ENCODE peak calls at places on chromosomes 3 and 15, in five cellular contexts. W is activated naive CD8-positive, alpha-beta T cell treated with anti-CD3 and anti-CD28 coated beads for 36 hours; V is amygdala; M is colonic mucosa; E is retina. G is an unnamed sample.

GRCh38 chr15:85589873-85590272 is 204.9 kb downstream of the KLHL25 start:
- DNase-seq in E (no peak), W (no peak), M (no peak), V (no peak), G (no peak)

GRCh38 chr3:98733055-98733777 is 29.9 kb upstream of the ST3GAL6 start:
- DNase-seq in W (peak; percentile 28), M (peak; percentile 23), E (peak; percentile 90), V (no peak), G (peak; percentile 50)

GRCh38 chr3:71702131-71703024 is 22.8 kb downstream of the EIF4E3 start:
- DNase-seq in W (no peak), M (no peak), E (no peak), V (no peak), G (no peak)

GRCh38 chr3:37969601-37970100 is 20.9 kb upstream of the VILL start:
- DNase-seq in W (no peak), E (no peak), V (no peak), M (no peak), G (no peak)

GRCh38 chr3:198113219-198114053 is 153.4 kb downstream of the LMLN start:
- DNase-seq in E (peak; percentile 77), V (no peak), W (no peak), M (no peak), G (no peak)

GRCh38 chr3:120143676-120144075 is 49.4 kb upstream of the GSK3B start:
- DNase-seq in V (no peak), M (no peak), E (no peak), W (no peak), G (no peak)

GRCh38 chr3:190585771-190586630 is 72.1 kb downstream of the IL1RAP start:
- DNase-seq in E (no peak), W (peak; percentile 65), V (no peak), M (no peak), G (no peak)

GRCh38 chr3:171113716-171114115 is 87.2 kb upstream of the SLC2A2 start:
- DNase-seq in M (no peak), E (no peak), V (no peak), W (no peak), G (no peak)

GRCh38 chr15:87935583-87935982 is 321.0 kb downstream of the NTRK3 start:
- DNase-seq in E (no peak), M (no peak), W (no peak), V (no peak), G (no peak)

GRCh38 chr15:38554354-38554753 is 10.3 kb downstream of the RASGRP1 start:
- DNase-seq in M (no peak), W (peak; percentile 42), V (no peak), E (no peak), G (no peak)

GRCh38 chr3:32569540-32570425 is 875 bp downstream of the DYNC1LI1 start:
- DNase-seq in E (peak; percentile 82), W (peak; percentile 54), M (peak; percentile 75), V (peak; percentile 52), G (peak; percentile 87)

GRCh38 chr3:188262913-188263683 is 109.1 kb downstream of the LPP start:
- DNase-seq in V (peak; percentile 26), M (no peak), W (no peak), E (no peak), G (peak; percentile 28)

GRCh38 chr3:136787226-136787793 is 31.6 kb upstream of the SLC35G2 start:
- DNase-seq in M (peak; percentile 19), W (peak; percentile 9), V (no peak), E (no peak), G (no peak)

GRCh38 chr3:115788921-115789470 is 165.7 kb downstream of the GAP43 start:
- DNase-seq in E (no peak), V (no peak), W (no peak), M (no peak), G (no peak)

GRCh38 chr15:65595960-65596359 is 15.0 kb downstream of the INTS14 start:
- DNase-seq in E (no peak), W (no peak), M (no peak), V (no peak), G (no peak)

GRCh38 chr3:183224581-183224980 is 28.5 kb upstream of the B3GNT5 start:
- DNase-seq in W (peak; percentile 27), M (no peak), E (no peak), V (no peak), G (no peak)

GRCh38 chr15:64690578-64691296 is 84.7 kb downstream of the RBPMS2 start:
- DNase-seq in M (no peak), E (no peak), V (no peak), W (no peak), G (no peak)

GRCh38 chr15:65033659-65034269 is 4.3 kb upstream of the MTFMT start:
- DNase-seq in M (peak; percentile 53), V (no peak), E (peak; percentile 48), W (no peak), G (no peak)

GRCh38 chr15:61835029-61835428 is 225.2 kb downstream of the VPS13C start:
- DNase-seq in W (no peak), E (no peak), M (no peak), V (no peak), G (no peak)

GRCh38 chr3:27680517-27681246 is 41.4 kb downstream of the EOMES start:
- DNase-seq in V (no peak), W (no peak), M (no peak), E (peak; percentile 71), G (no peak)

GRCh38 chr3:33035596-33035995 is 61.4 kb downstream of the GLB1 start:
- DNase-seq in V (no peak), M (no peak), W (no peak), E (no peak), G (no peak)

GRCh38 chr3:105139851-105140560 is 226.7 kb upstream of the ALCAM start:
- DNase-seq in E (no peak), M (no peak), V (no peak), W (no peak), G (no peak)

GRCh38 chr3:62096521-62096920 is 276.8 kb downstream of the FEZF2 start:
- DNase-seq in W (no peak), V (no peak), M (no peak), E (no peak), G (no peak)

G was measured in posterior cingulate gyrus.